ENCODE peak calls at places on chromosomes 4 and X, in four cellular contexts. One of them, this sample, is unnamed.

GRCh38 chrX:51893931-51894696 is 691 bp downstream of the MAGED1 start:
- DNase-seq in body of pancreas: peak; percentile 54
- DNase-seq in esophagus muscularis mucosa: no peak
- DNase-seq in tibial nerve: no peak
- DNase-seq in this sample: no peak

GRCh38 chr4:156781852-156782251 is 189.7 kb downstream of the PDGFC start:
- DNase-seq in body of pancreas: no peak
- DNase-seq in esophagus muscularis mucosa: no peak
- DNase-seq in tibial nerve: no peak
- DNase-seq in this sample: no peak

GRCh38 chrX:133857648-133858269 is 127.6 kb downstream of the GPC3 start:
- DNase-seq in body of pancreas: no peak
- DNase-seq in esophagus muscularis mucosa: no peak
- DNase-seq in tibial nerve: no peak
- DNase-seq in this sample: no peak

GRCh38 chr4:149706942-149707341 is 108.7 kb downstream of the IQCM start:
- DNase-seq in esophagus muscularis mucosa: no peak
- DNase-seq in tibial nerve: no peak
- DNase-seq in body of pancreas: no peak
- DNase-seq in this sample: no peak

GRCh38 chrX:133307637-133308485 is 89.7 kb upstream of the TFDP3 start:
- DNase-seq in body of pancreas: no peak
- DNase-seq in tibial nerve: no peak
- DNase-seq in esophagus muscularis mucosa: no peak
- DNase-seq in this sample: no peak

GRCh38 chrX:57643698-57644097 is 36.4 kb downstream of the NLRP2B start:
- DNase-seq in tibial nerve: no peak
- DNase-seq in body of pancreas: no peak
- DNase-seq in esophagus muscularis mucosa: no peak
- DNase-seq in this sample: no peak

GRCh38 chr4:17817027-17817426 is 6.2 kb downstream of the NCAPG start:
- DNase-seq in body of pancreas: no peak
- DNase-seq in esophagus muscularis mucosa: no peak
- DNase-seq in tibial nerve: no peak
- DNase-seq in this sample: no peak

GRCh38 chr4:159298502-159298901 is 195.6 kb downstream of the RAPGEF2 start:
- DNase-seq in tibial nerve: no peak
- DNase-seq in body of pancreas: no peak
- DNase-seq in esophagus muscularis mucosa: no peak
- DNase-seq in this sample: no peak

GRCh38 chrX:6778547-6779231 is 243.8 kb upstream of the VCX3A start:
- DNase-seq in body of pancreas: peak; percentile 11
- DNase-seq in tibial nerve: no peak
- DNase-seq in esophagus muscularis mucosa: no peak
- DNase-seq in this sample: no peak

GRCh38 chr4:17168571-17168970 is 270.1 kb upstream of the LDB2 start:
- DNase-seq in body of pancreas: no peak
- DNase-seq in esophagus muscularis mucosa: no peak
- DNase-seq in tibial nerve: no peak
- DNase-seq in this sample: no peak

GRCh38 chrX:42809569-42809968 is 31.6 kb upstream of the PPP1R2C start:
- DNase-seq in esophagus muscularis mucosa: no peak
- DNase-seq in tibial nerve: no peak
- DNase-seq in body of pancreas: no peak
- DNase-seq in this sample: no peak

GRCh38 chr4:37675587-37676290 is 10.4 kb downstream of the RELL1 start:
- DNase-seq in body of pancreas: peak; percentile 26
- DNase-seq in tibial nerve: no peak
- DNase-seq in esophagus muscularis mucosa: peak; percentile 26
- DNase-seq in this sample: no peak

GRCh38 chrX:49041683-49042529 is 1.3 kb downstream of the TFE3 start:
- DNase-seq in tibial nerve: no peak
- DNase-seq in body of pancreas: no peak
- DNase-seq in esophagus muscularis mucosa: no peak
- DNase-seq in this sample: peak; percentile 52

GRCh38 chrX:13026877-13027652 is 17.4 kb downstream of the FAM9C start:
- DNase-seq in tibial nerve: no peak
- DNase-seq in esophagus muscularis mucosa: no peak
- DNase-seq in body of pancreas: no peak
- DNase-seq in this sample: no peak

GRCh38 chr4:29423836-29424721 is 1296.1 kb upstream of the PCDH7 start:
- DNase-seq in body of pancreas: no peak
- DNase-seq in esophagus muscularis mucosa: no peak
- DNase-seq in tibial nerve: no peak
- DNase-seq in this sample: no peak

GRCh38 chr4:55931833-55932232 is 16.9 kb upstream of the CEP135 start:
- DNase-seq in tibial nerve: no peak
- DNase-seq in body of pancreas: no peak
- DNase-seq in esophagus muscularis mucosa: no peak
- DNase-seq in this sample: no peak

GRCh38 chr4:38154681-38155588 is 194.7 kb downstream of the PTTG2 start:
- DNase-seq in body of pancreas: peak; percentile 80
- DNase-seq in tibial nerve: peak; percentile 31
- DNase-seq in esophagus muscularis mucosa: no peak
- DNase-seq in this sample: no peak

GRCh38 chr4:57136281-57136680 is 26.1 kb upstream of the IGFBP7 start:
- DNase-seq in body of pancreas: no peak
- DNase-seq in tibial nerve: no peak
- DNase-seq in esophagus muscularis mucosa: no peak
- DNase-seq in this sample: no peak

GRCh38 chrX:120559799-120560198 is 963 bp downstream of the CUL4B start:
- DNase-seq in tibial nerve: no peak
- DNase-seq in body of pancreas: no peak
- DNase-seq in esophagus muscularis mucosa: no peak
- DNase-seq in this sample: no peak

GRCh38 chr4:152257601-152258066 is 278.3 kb downstream of the FBXW7 start:
- DNase-seq in body of pancreas: no peak
- DNase-seq in esophagus muscularis mucosa: peak; percentile 81
- DNase-seq in tibial nerve: no peak
- DNase-seq in this sample: no peak

GRCh38 chr4:162894387-162894786 is 272.3 kb downstream of the NAF1 start:
- DNase-seq in esophagus muscularis mucosa: no peak
- DNase-seq in body of pancreas: no peak
- DNase-seq in tibial nerve: no peak
- DNase-seq in this sample: no peak

GRCh38 chr4:139511320-139511719 is 44.7 kb downstream of the SETD7 start:
- DNase-seq in tibial nerve: no peak
- DNase-seq in esophagus muscularis mucosa: peak; percentile 31
- DNase-seq in body of pancreas: no peak
- DNase-seq in this sample: no peak

GRCh38 chr4:121692261-121692660 is 4.5 kb downstream of the ANXA5 start:
- DNase-seq in body of pancreas: no peak
- DNase-seq in tibial nerve: no peak
- DNase-seq in esophagus muscularis mucosa: no peak
- DNase-seq in this sample: no peak

GRCh38 chr4:6944311-6945051 is 34.9 kb downstream of the TBC1D14 start:
- DNase-seq in esophagus muscularis mucosa: no peak
- DNase-seq in tibial nerve: no peak
- DNase-seq in body of pancreas: no peak
- DNase-seq in this sample: no peak

GRCh38 chr4:142959156-142959555 is 113.1 kb upstream of the INPP4B start:
- DNase-seq in body of pancreas: no peak
- DNase-seq in tibial nerve: no peak
- DNase-seq in esophagus muscularis mucosa: no peak
- DNase-seq in this sample: no peak

GRCh38 chrX:154411322-154411980 is at the start of gene TAFAZZIN:
- DNase-seq in body of pancreas: peak; percentile 72
- DNase-seq in esophagus muscularis mucosa: no peak
- DNase-seq in tibial nerve: peak; percentile 43
- DNase-seq in this sample: peak; percentile 79

GRCh38 chr4:188854451-188854850 is 715.2 kb downstream of the TRIML1 start:
- DNase-seq in body of pancreas: no peak
- DNase-seq in esophagus muscularis mucosa: no peak
- DNase-seq in tibial nerve: no peak
- DNase-seq in this sample: no peak

GRCh38 chrX:108763559-108763958 is 27.2 kb upstream of the IRS4 start:
- DNase-seq in body of pancreas: no peak
- DNase-seq in tibial nerve: no peak
- DNase-seq in esophagus muscularis mucosa: no peak
- DNase-seq in this sample: no peak
- H3K27me3 ChIP-seq in body of pancreas: no peaks in the 10 kb centered on the region
- H3K27me3 ChIP-seq in tibial nerve: peaks cover 5% of the 10 kb centered on the region
- H3K27me3 ChIP-seq in esophagus muscularis mucosa: no peaks in the 10 kb centered on the region
- H3K27me3 ChIP-seq in this sample: peaks cover 3% of the 10 kb centered on the region

GRCh38 chr4:21507439-21507838 is 441.1 kb downstream of the KCNIP4 start:
- DNase-seq in body of pancreas: no peak
- DNase-seq in esophagus muscularis mucosa: no peak
- DNase-seq in tibial nerve: no peak
- DNase-seq in this sample: no peak
- TF ChIP-seq CTCF in body of pancreas: no peak
- TF ChIP-seq CTCF in esophagus muscularis mucosa: no peak
- TF ChIP-seq CTCF in tibial nerve: no peak
- TF ChIP-seq CTCF in this sample: peak; percentile 34

DNA sequence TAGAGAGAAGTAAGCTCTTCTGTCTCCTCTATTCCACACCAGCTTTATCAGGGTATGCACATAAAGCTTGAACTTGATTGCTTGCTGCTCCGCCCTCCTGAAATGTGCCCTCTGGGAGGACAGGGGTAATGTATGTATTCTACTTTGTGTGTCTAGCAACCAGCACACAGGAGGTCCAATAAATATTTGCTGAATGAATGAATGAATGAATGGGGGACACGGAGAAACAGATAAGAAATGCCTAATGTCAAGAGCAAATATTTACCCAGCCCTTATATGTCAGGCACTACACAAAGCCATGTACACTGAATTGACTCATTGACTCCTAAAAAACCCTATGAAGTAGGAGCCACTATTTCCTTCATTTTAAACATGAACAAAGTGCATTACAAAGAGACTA is 2.3 kb upstream of the MSL3 start:
- DNase-seq in esophagus muscularis mucosa: no peak
- DNase-seq in tibial nerve: no peak
- DNase-seq in body of pancreas: no peak
- DNase-seq in this sample: no peak
- H3K27me3 ChIP-seq in esophagus muscularis mucosa: no peaks in the 10 kb centered on the region
- H3K27me3 ChIP-seq in tibial nerve: no peaks in the 10 kb centered on the region
- H3K27me3 ChIP-seq in body of pancreas: no peaks in the 10 kb centered on the region
- H3K27me3 ChIP-seq in this sample: peaks cover 24% of the 10 kb centered on the region

GRCh38 chr4:185282968-185283367 is 73.6 kb downstream of the SNX25 start:
- DNase-seq in body of pancreas: no peak
- DNase-seq in tibial nerve: no peak
- DNase-seq in esophagus muscularis mucosa: no peak
- DNase-seq in this sample: peak; percentile 48
- TF ChIP-seq CTCF in body of pancreas: no peak
- TF ChIP-seq CTCF in tibial nerve: no peak
- TF ChIP-seq CTCF in esophagus muscularis mucosa: no peak
- TF ChIP-seq CTCF in this sample: peak; percentile 11

GRCh38 chr4:118968006-118968405 is 79.4 kb downstream of the SYNPO2 start:
- DNase-seq in body of pancreas: no peak
- DNase-seq in esophagus muscularis mucosa: peak; percentile 92
- DNase-seq in tibial nerve: peak; percentile 55
- DNase-seq in this sample: no peak
- H3K27me3 ChIP-seq in body of pancreas: no peaks in the 10 kb centered on the region
- H3K27me3 ChIP-seq in esophagus muscularis mucosa: no peaks in the 10 kb centered on the region
- H3K27me3 ChIP-seq in tibial nerve: no peaks in the 10 kb centered on the region
- H3K27me3 ChIP-seq in this sample: no peaks in the 10 kb centered on the region

DNA sequence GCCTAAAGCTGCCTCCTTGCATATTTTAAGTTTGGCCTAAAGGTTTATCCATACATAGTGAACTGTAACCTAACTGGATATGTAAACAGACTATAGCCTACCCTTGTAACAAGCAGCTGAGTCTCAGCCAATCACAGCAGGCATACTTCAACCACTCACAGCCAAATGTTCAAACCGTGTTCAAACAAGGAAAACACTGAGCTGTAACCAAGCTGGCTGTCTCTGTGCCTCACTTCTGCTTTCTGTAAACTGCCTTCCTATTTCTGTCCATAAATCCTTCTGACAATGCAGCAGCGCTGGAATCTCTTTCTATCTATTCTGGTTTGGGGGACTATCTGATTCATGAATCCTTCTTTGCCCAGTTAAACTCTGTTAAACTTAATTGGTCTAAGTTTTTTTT is 16.4 kb downstream of the DSPP start:
- DNase-seq in tibial nerve: no peak
- DNase-seq in esophagus muscularis mucosa: no peak
- DNase-seq in body of pancreas: no peak
- DNase-seq in this sample: no peak
- TF ChIP-seq CTCF in tibial nerve: no peak
- TF ChIP-seq CTCF in esophagus muscularis mucosa: no peak
- TF ChIP-seq CTCF in body of pancreas: no peak
- TF ChIP-seq CTCF in this sample: no peak

GRCh38 chr4:35511851-35512250 is 732.5 kb downstream of the ARAP2 start:
- DNase-seq in tibial nerve: no peak
- DNase-seq in esophagus muscularis mucosa: no peak
- DNase-seq in body of pancreas: no peak
- DNase-seq in this sample: no peak

GRCh38 chr4:35500812-35501211 is 743.5 kb downstream of the ARAP2 start:
- DNase-seq in body of pancreas: no peak
- DNase-seq in esophagus muscularis mucosa: no peak
- DNase-seq in tibial nerve: no peak
- DNase-seq in this sample: no peak

GRCh38 chr4:35503435-35503834 is 740.9 kb downstream of the ARAP2 start:
- DNase-seq in body of pancreas: no peak
- DNase-seq in esophagus muscularis mucosa: no peak
- DNase-seq in tibial nerve: no peak
- DNase-seq in this sample: no peak

DNA sequence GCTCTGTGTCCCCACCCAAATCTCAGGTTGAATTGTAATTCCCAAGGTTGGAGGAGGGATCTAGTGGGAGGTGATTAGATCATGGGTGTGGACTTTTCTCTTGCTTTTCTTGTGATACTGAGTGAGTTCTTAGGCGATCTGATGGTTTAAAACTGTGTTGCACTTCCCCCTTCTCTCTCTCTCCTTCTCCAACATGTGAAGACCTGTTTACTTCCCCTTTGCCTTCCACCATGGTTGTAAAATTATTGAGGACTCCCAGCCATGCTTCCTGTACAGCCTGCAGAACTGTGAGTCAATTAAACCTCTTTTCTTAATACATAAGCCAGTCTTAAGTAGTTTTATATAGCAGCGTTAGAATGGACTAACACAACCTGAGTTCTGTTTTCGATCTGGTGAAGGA is 738.2 kb downstream of the ARAP2 start:
- DNase-seq in body of pancreas: no peak
- DNase-seq in tibial nerve: no peak
- DNase-seq in esophagus muscularis mucosa: no peak
- DNase-seq in this sample: no peak
- H3K27me3 ChIP-seq in body of pancreas: no peaks in the 10 kb centered on the region
- H3K27me3 ChIP-seq in tibial nerve: no peaks in the 10 kb centered on the region
- H3K27me3 ChIP-seq in esophagus muscularis mucosa: no peaks in the 10 kb centered on the region
- H3K27me3 ChIP-seq in this sample: no peaks in the 10 kb centered on the region

GRCh38 chrX:107429090-107429489 is 20.4 kb upstream of the FRMPD3 start:
- DNase-seq in body of pancreas: peak; percentile 64
- DNase-seq in tibial nerve: no peak
- DNase-seq in esophagus muscularis mucosa: no peak
- DNase-seq in this sample: peak; percentile 53
- TF ChIP-seq CTCF in body of pancreas: peak; percentile 41
- TF ChIP-seq CTCF in tibial nerve: no peak
- TF ChIP-seq CTCF in esophagus muscularis mucosa: no peak
- TF ChIP-seq CTCF in this sample: peak; percentile 65

GRCh38 chr4:116342143-116342542 is 743.2 kb downstream of the TRAM1L1 start:
- DNase-seq in tibial nerve: no peak
- DNase-seq in body of pancreas: no peak
- DNase-seq in esophagus muscularis mucosa: no peak
- DNase-seq in this sample: no peak
- H3K27me3 ChIP-seq in tibial nerve: no peaks in the 10 kb centered on the region
- H3K27me3 ChIP-seq in body of pancreas: no peaks in the 10 kb centered on the region
- H3K27me3 ChIP-seq in esophagus muscularis mucosa: no peaks in the 10 kb centered on the region
- H3K27me3 ChIP-seq in this sample: no peaks in the 10 kb centered on the region

GRCh38 chr4:15737255-15737654 is 34.4 kb downstream of the BST1 start:
- DNase-seq in body of pancreas: no peak
- DNase-seq in esophagus muscularis mucosa: no peak
- DNase-seq in tibial nerve: no peak
- DNase-seq in this sample: no peak
- TF ChIP-seq CTCF in body of pancreas: no peak
- TF ChIP-seq CTCF in esophagus muscularis mucosa: no peak
- TF ChIP-seq CTCF in tibial nerve: no peak
- TF ChIP-seq CTCF in this sample: peak; percentile 22